ENCODE peak calls at places on chromosomes 11 and 22, in five cellular contexts. D, N, J, X and G are unnamed samples.

GRCh38 chr11:30377347-30377746 is 54.4 kb downstream of the ARL14EP start:
- DNase-seq in D (no peak), N (no peak), X (no peak), J (no peak), G (peak; percentile 30)

GRCh38 chr11:38384568-38384967 is 1786.5 kb upstream of the RAG2 start:
- DNase-seq in N (no peak), D (no peak), X (no peak), J (no peak), G (peak; percentile 75)

GRCh38 chr11:2420502-2421225 is 20.1 kb downstream of the TSSC4 start:
- DNase-seq in X (peak; percentile 91), N (peak; percentile 99), D (peak; percentile 70), J (peak; percentile 41), G (peak; percentile 40)

GRCh38 chr11:64333556-64333955 is 6.4 kb upstream of the CCDC88B start:
- DNase-seq in D (no peak), N (no peak), J (no peak), X (no peak), G (no peak)

GRCh38 chr11:31799794-31800397 is 11.2 kb downstream of the PAX6 start:
- DNase-seq in D (no peak), X (no peak), J (no peak), N (peak; percentile 48), G (no peak)

GRCh38 chr22:37021710-37022482 is 2.4 kb downstream of the MPST start:
- DNase-seq in D (peak; percentile 52), X (no peak), J (peak; percentile 13), N (peak; percentile 82), G (no peak)

GRCh38 chr11:122888162-122888561 is 5.6 kb downstream of the JHY start:
- DNase-seq in D (no peak), N (no peak), J (no peak), X (no peak), G (no peak)

GRCh38 chr22:22818861-22819855 is 68.5 kb upstream of the IGLL5 start:
- DNase-seq in D (no peak), N (no peak), J (no peak), X (no peak), G (no peak)

GRCh38 chr11:34323601-34324000 is 34.2 kb downstream of the ABTB2 start:
- DNase-seq in X (no peak), D (no peak), N (no peak), J (no peak), G (no peak)

GRCh38 chr11:35139883-35140282 is 912 bp downstream of the CD44 start:
- DNase-seq in N (no peak), D (no peak), X (no peak), J (no peak), G (no peak)

GRCh38 chr11:2521081-2521480 is 76.3 kb downstream of the KCNQ1 start:
- DNase-seq in J (no peak), D (no peak), N (no peak), X (no peak), G (no peak)

GRCh38 chr11:11980200-11980599 is 28.2 kb downstream of the DKK3 start:
- DNase-seq in D (no peak), N (no peak), J (no peak), X (no peak), G (no peak)

GRCh38 chr11:5737091-5737490 is 843 bp downstream of the OR56B1 start:
- DNase-seq in J (no peak), X (no peak), D (no peak), N (no peak), G (no peak)

GRCh38 chr11:62005231-62005661 is 37.8 kb upstream of the FTH1 start:
- DNase-seq in D (no peak), X (no peak), J (no peak), N (no peak), G (no peak)